ENCODE peak calls at places on chromosomes 16 and 17, in five cellular contexts. Q, W, Z, C and T are unnamed samples.

GRCh38 chr17:78977992-78978973 is 1.4 kb downstream of the LGALS3BP start:
- DNase-seq in Z (no peak), W (no peak), Q (no peak), C (no peak), T (no peak)

GRCh38 chr17:62804822-62805221 is 3.3 kb downstream of the MARCHF10 start:
- DNase-seq in C (no peak), W (no peak), Q (no peak), Z (no peak), T (no peak)

GRCh38 chr17:14859521-14859920 is 405.6 kb downstream of the PMP22 start:
- DNase-seq in Q (no peak), C (no peak), Z (no peak), W (no peak), T (no peak)

GRCh38 chr16:85593503-85594195 is 19.5 kb upstream of the GSE1 start:
- DNase-seq in Q (no peak), Z (no peak), W (no peak), C (no peak), T (peak)

GRCh38 chr17:22512506-22512905 is 820.2 kb downstream of the KCNJ18 start:
- DNase-seq in Q (no peak), C (no peak), W (no peak), Z (no peak), T (no peak)

GRCh38 chr17:17096438-17097178 is 54.4 kb downstream of the MPRIP start:
- DNase-seq in W (no peak), Q (no peak), C (no peak), Z (no peak), T (no peak)

GRCh38 chr17:75105269-75106080 is 4.3 kb upstream of the ARMC7 start:
- DNase-seq in C (peak), Q (no peak), W (peak), Z (no peak), T (peak)

GRCh38 chr16:21646721-21647561 is 5.5 kb downstream of the IGSF6 start:
- DNase-seq in C (peak), Z (peak), Q (peak), W (no peak), T (no peak)

GRCh38 chr16:57622361-57623250 is 5.8 kb upstream of the ADGRG1 start:
- DNase-seq in Z (no peak), Q (no peak), W (no peak), C (no peak), T (no peak)

GRCh38 chr17:73462830-73463229 is 151.0 kb upstream of the CDC42EP4 start:
- DNase-seq in Z (no peak), W (no peak), Q (no peak), C (no peak), T (no peak)

GRCh38 chr16:88634141-88634993 is 4.0 kb upstream of the IL17C start:
- DNase-seq in C (peak), W (no peak), Q (peak), Z (no peak), T (no peak)

GRCh38 chr16:55376567-55377167 is 52.7 kb downstream of the IRX6 start:
- DNase-seq in Z (no peak), C (no peak), W (no peak), Q (no peak), T (no peak)

GRCh38 chr17:29933379-29933778 is 3.4 kb upstream of the SSH2 start:
- DNase-seq in W (no peak), C (no peak), Z (no peak), Q (no peak), T (no peak)

GRCh38 chr17:79991924-79992656 is 43.6 kb downstream of the TBC1D16 start:
- DNase-seq in W (no peak), Q (no peak), C (no peak), Z (no peak), T (peak)

GRCh38 chr17:17494499-17495447 is 1.4 kb downstream of the RASD1 start:
- DNase-seq in W (no peak), Z (no peak), C (peak), Q (no peak), T (no peak)

GRCh38 chr17:39808409-39808997 is 55.6 kb downstream of the IKZF3 start:
- DNase-seq in C (no peak), Q (no peak), Z (no peak), W (no peak), T (no peak)

GRCh38 chr16:30377812-30378235 is 3.2 kb downstream of the MYL11 start:
- DNase-seq in Q (peak), C (peak), W (peak), Z (no peak), T (peak)

GRCh38 chr16:84374160-84374489 is 5.8 kb downstream of the ATP2C2 start:
- DNase-seq in W (no peak), Z (no peak), C (no peak), Q (no peak), T (no peak)

GRCh38 chr17:27520571-27521185 is 64.4 kb downstream of the KSR1 start:
- DNase-seq in C (no peak), Q (no peak), W (peak), Z (no peak), T (peak)

GRCh38 chr16:27222499-27223225 is 19.3 kb downstream of the KDM8 start:
- DNase-seq in Z (no peak), W (no peak), C (no peak), Q (no peak), T (no peak)

GRCh38 chr17:50440172-50440837 is 14.3 kb downstream of the ACSF2 start:
- DNase-seq in C (no peak), Q (no peak), Z (no peak), W (no peak), T (no peak)

GRCh38 chr16:66930189-66930588 is 4.0 kb downstream of the CIAO2B start:
- DNase-seq in Z (no peak), C (no peak), W (no peak), Q (no peak), T (no peak)

GRCh38 chr16:64738321-64738960 is 383.4 kb downstream of the CDH11 start:
- DNase-seq in C (no peak), W (no peak), Z (no peak), Q (no peak), T (no peak)

GRCh38 chr17:82231312-82231561 is 2.4 kb downstream of the SLC16A3 start:
- DNase-seq in Z (no peak), W (no peak), C (no peak), Q (no peak), T (no peak)